ENCODE peak calls at places on chromosomes 5 and 9, in seven cellular contexts. A, X, J, T, L, O and D are unnamed samples. For H3K4me1, the result is how much of the 10 kb centered on the place peaks cover.

GRCh38 chr5:19795218-19795617 is 192.8 kb downstream of the CDH18 start:
- DNase-seq in L (no peak), X (no peak), A (peak), T (no peak), J (no peak), O (no peak), D (no peak)

GRCh38 chr5:125227333-125228075 is 481.1 kb upstream of the ZNF608 start:
- DNase-seq in X (no peak), A (no peak), T (no peak), O (peak), L (no peak), J (no peak), D (peak)

GRCh38 chr5:78806544-78806943 is 158.0 kb upstream of the LHFPL2 start:
- DNase-seq in L (no peak), A (peak), J (no peak), T (no peak), X (no peak), O (peak), D (peak)

GRCh38 chr9:96618209-96619108 is 1.2 kb downstream of the CDC14B start:
- DNase-seq in X (no peak), O (no peak), A (peak), L (peak), T (peak), J (peak), D (peak)

GRCh38 chr9:17847908-17848307 is 269.0 kb downstream of the SH3GL2 start:
- DNase-seq in O (no peak), J (no peak), A (no peak), T (no peak), X (no peak), L (no peak), D (no peak)

GRCh38 chr9:9585920-9586319 is 1026.9 kb downstream of the PTPRD start:
- DNase-seq in L (no peak), A (no peak), O (no peak), J (no peak), X (no peak), T (no peak), D (no peak)

GRCh38 chr5:107147584-107147983 is 523.2 kb downstream of the EFNA5 start:
- DNase-seq in A (no peak), J (no peak), L (no peak), O (no peak), T (no peak), X (no peak), D (no peak)

GRCh38 chr9:38180631-38181030 is 111.6 kb upstream of the SHB start:
- DNase-seq in J (no peak), T (no peak), O (no peak), L (no peak), X (no peak), A (peak), D (no peak)

GRCh38 chr5:32254987-32255900 is 57.5 kb downstream of the MTMR12 start:
- DNase-seq in O (no peak), X (no peak), T (no peak), L (no peak), A (no peak), J (no peak), D (no peak)

GRCh38 chr5:141822134-141822533 is 56.1 kb downstream of the PCDH1 start:
- DNase-seq in X (no peak), T (no peak), O (no peak), A (no peak), L (no peak), J (no peak), D (no peak)

GRCh38 chr9:127833555-127833954 is 20.9 kb downstream of the ENG start:
- DNase-seq in L (no peak), X (no peak), J (no peak), T (no peak), O (no peak), A (no peak), D (no peak)

GRCh38 chr5:43312699-43313034 is 545 bp downstream of the HMGCS1 start:
- DNase-seq in J (no peak), O (no peak), L (no peak), X (no peak), A (no peak), T (no peak), D (no peak)

GRCh38 chr5:69230181-69230580 is 4.5 kb upstream of the CDK7 start:
- DNase-seq in J (no peak), A (peak), T (no peak), O (no peak), X (no peak), L (no peak), D (no peak)

DNA sequence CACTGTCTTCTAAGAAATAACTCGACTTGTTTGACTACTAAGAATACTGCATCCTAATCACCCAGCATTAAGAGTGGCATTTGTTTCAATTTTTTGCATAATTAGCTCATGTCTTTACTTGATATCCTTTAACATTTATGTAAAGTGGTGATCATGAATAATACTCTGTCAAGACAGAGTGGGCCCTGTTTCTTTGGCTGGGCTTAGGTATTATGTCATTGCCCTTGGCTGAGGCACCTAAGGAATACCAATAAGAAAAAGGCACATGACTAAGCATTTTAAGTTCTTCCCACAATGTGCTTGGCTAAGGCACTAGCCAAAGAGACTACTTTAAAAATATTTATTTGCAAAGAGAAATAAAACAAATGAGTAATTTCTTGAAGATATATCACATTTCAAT is 308.1 kb downstream of the CTNND2 start:
- DNase-seq in J (no peak), X (no peak), L (no peak), A (no peak), T (no peak), O (no peak), D (no peak)
- H3K4me1 ChIP-seq in J (under half), X (under half), L (under half), A (under half), T (under half), O (under half), D (under half)

GRCh38 chr9:88957526-88957925 is 33.7 kb upstream of the S1PR3 start:
- DNase-seq in L (no peak), J (no peak), O (no peak), T (no peak), X (no peak), A (no peak), D (peak)
- H3K4me1 ChIP-seq in L (under half), J (under half), O (under half), T (under half), X (under half), A (under half), D (under half)

GRCh38 chr5:105197531-105197930 is 1634.9 kb upstream of the NUDT12 start:
- DNase-seq in A (no peak), O (no peak), L (no peak), X (no peak), J (no peak), T (no peak), D (no peak)
- H3K4me1 ChIP-seq in A (under half), O (under half), L (under half), X (under half), J (under half), T (under half), D (under half)

GRCh38 chr5:51685399-51685798 is 302.2 kb downstream of the ISL1 start:
- DNase-seq in J (no peak), X (no peak), A (no peak), T (no peak), L (no peak), O (no peak), D (no peak)
- H3K4me1 ChIP-seq in J (under half), X (under half), A (under half), T (under half), L (under half), O (under half), D (under half)